ENCODE peak calls at places on chromosomes 13 and 19, in eight cellular contexts. D, T, S, P, N, J, Z and K are unnamed samples.
A peak's percentile ranks its signal among the peaks of the same experiment; 100 is the strongest.

GRCh38 chr19:46859637-46860124 is 1.1 kb upstream of the ARHGAP35 start:
- DNase-seq in S (no peak), J (no peak), P (no peak), T (no peak), D (peak; percentile 77), N (no peak), Z (peak; percentile 70), K (peak; percentile 79)

GRCh38 chr19:16116067-16116466 is 4.4 kb downstream of the RAB8A start:
- DNase-seq in Z (no peak), N (no peak), P (no peak), T (no peak), D (no peak), J (no peak), S (no peak), K (no peak)

GRCh38 chr13:21999666-22000065 is 328.8 kb downstream of the FGF9 start:
- DNase-seq in T (no peak), S (no peak), Z (no peak), N (no peak), D (no peak), P (no peak), J (no peak), K (no peak)

GRCh38 chr19:3506384-3507340 is 551 bp downstream of the FZR1 start:
- DNase-seq in D (peak; percentile 45), J (no peak), Z (peak; percentile 69), N (no peak), P (no peak), S (no peak), T (no peak), K (no peak)

GRCh38 chr13:86563308-86563707 is 764.1 kb upstream of the SLITRK6 start:
- DNase-seq in D (no peak), T (no peak), P (no peak), J (peak; percentile 93), N (no peak), S (no peak), Z (no peak), K (no peak)

GRCh38 chr19:54124393-54124792 is 8.8 kb downstream of the PRPF31 start:
- DNase-seq in Z (no peak), S (no peak), P (no peak), N (no peak), J (no peak), D (no peak), T (no peak), K (no peak)

GRCh38 chr13:36030670-36031331 is 100.4 kb downstream of the DCLK1 start:
- DNase-seq in N (no peak), J (peak; percentile 93), P (no peak), S (no peak), Z (no peak), T (no peak), D (no peak), K (no peak)

GRCh38 chr13:41546372-41547252 is 89.3 kb downstream of the RGCC start:
- DNase-seq in Z (no peak), T (no peak), S (peak; percentile 32), N (no peak), D (peak; percentile 15), J (peak; percentile 94), P (no peak), K (no peak)

GRCh38 chr19:44905437-44906160 is at the start of gene APOE:
- DNase-seq in J (no peak), Z (no peak), T (no peak), S (no peak), P (no peak), N (no peak), D (no peak), K (peak; percentile 90)

GRCh38 chr19:56837492-56837891 is 3.0 kb downstream of the PEG3 start:
- DNase-seq in T (no peak), P (peak; percentile 33), S (no peak), J (no peak), N (peak; percentile 86), D (peak; percentile 27), Z (peak; percentile 71), K (peak; percentile 80)

GRCh38 chr13:42971670-42972355 is 20.2 kb downstream of the EPSTI1 start:
- DNase-seq in Z (no peak), P (no peak), D (no peak), N (no peak), T (no peak), S (no peak), J (peak; percentile 13), K (no peak)

GRCh38 chr19:20287070-20287469 is 120.1 kb downstream of the ZNF486 start:
- DNase-seq in D (no peak), P (no peak), T (no peak), Z (no peak), J (no peak), N (peak; percentile 58), S (no peak), K (no peak)

GRCh38 chr13:109704771-109705628 is 81.4 kb downstream of the IRS2 start:
- DNase-seq in P (peak; percentile 37), D (peak; percentile 55), Z (peak; percentile 85), J (no peak), N (no peak), S (no peak), T (no peak), K (peak; percentile 93)

GRCh38 chr19:30090476-30090875 is 148.4 kb downstream of the URI1 start:
- DNase-seq in P (no peak), N (no peak), S (no peak), J (no peak), D (no peak), Z (no peak), T (no peak), K (no peak)

GRCh38 chr19:55454787-55455243 is 6.6 kb downstream of the ISOC2 start:
- DNase-seq in S (no peak), J (no peak), P (no peak), T (no peak), N (peak; percentile 75), D (no peak), Z (no peak), K (no peak)

GRCh38 chr13:43666403-43666802 is 120.4 kb downstream of the ENOX1 start:
- DNase-seq in N (no peak), J (no peak), S (no peak), T (no peak), P (no peak), D (peak; percentile 42), Z (no peak), K (no peak)

GRCh38 chr13:41561179-41561578 is 103.8 kb downstream of the RGCC start:
- DNase-seq in S (no peak), P (no peak), J (peak; percentile 47), T (no peak), D (no peak), N (no peak), Z (no peak), K (no peak)

GRCh38 chr13:78680611-78681010 is 21.7 kb upstream of the OBI1 start:
- DNase-seq in Z (no peak), D (no peak), P (no peak), T (no peak), J (no peak), S (no peak), N (no peak), K (no peak)

GRCh38 chr13:56735537-56735942 is 405.2 kb upstream of the PRR20A start:
- DNase-seq in N (no peak), S (no peak), Z (no peak), P (no peak), T (no peak), D (no peak), J (no peak), K (no peak)

GRCh38 chr13:37475966-37476365 is 122.6 kb downstream of the POSTN start:
- DNase-seq in J (peak; percentile 76), N (no peak), T (no peak), S (no peak), P (no peak), D (no peak), Z (no peak), K (no peak)

GRCh38 chr19:12745166-12745897 is 6.3 kb upstream of the BEST2 start:
- DNase-seq in S (no peak), T (no peak), Z (no peak), P (no peak), N (no peak), D (no peak), J (peak; percentile 32), K (no peak)

GRCh38 chr19:6832412-6832811 is 55.0 kb upstream of the ADGRE1 start:
- DNase-seq in D (no peak), N (no peak), Z (no peak), T (no peak), P (no peak), S (no peak), J (no peak), K (no peak)

GRCh38 chr19:49347835-49348234 is 12.6 kb downstream of the CD37 start:
- DNase-seq in Z (no peak), N (peak; percentile 37), P (no peak), S (no peak), J (peak; percentile 66), D (no peak), T (no peak), K (no peak)

GRCh38 chr19:5133986-5134595 is 165.2 kb downstream of the KDM4B start:
- DNase-seq in Z (no peak), D (no peak), T (no peak), P (no peak), J (no peak), N (no peak), S (no peak), K (no peak)

GRCh38 chr13:41985788-41986508 is 25.0 kb upstream of the VWA8 start:
- DNase-seq in P (no peak), N (no peak), Z (no peak), S (no peak), T (no peak), D (no peak), J (peak; percentile 36), K (no peak)

GRCh38 chr19:51422053-51422448 is 4.6 kb upstream of the SIGLEC10 start:
- DNase-seq in P (no peak), Z (peak; percentile 91), N (peak; percentile 62), D (peak; percentile 92), S (peak; percentile 18), T (no peak), J (peak; percentile 25), K (peak; percentile 89)

GRCh38 chr19:52621376-52621775 is 16.8 kb downstream of the ZNF83 start:
- DNase-seq in J (no peak), T (no peak), S (no peak), P (no peak), D (no peak), Z (no peak), N (no peak), K (no peak)

GRCh38 chr19:1168562-1168873 is 5.5 kb downstream of the SBNO2 start:
- DNase-seq in T (no peak), S (no peak), P (no peak), N (no peak), D (no peak), Z (no peak), J (no peak), K (no peak)
- H3K4me3 ChIP-seq in T (no peak overlapping the region), S (peak overlapping the region; percentile 52), P (no peak overlapping the region), N (no peak overlapping the region), D (peak overlapping the region; percentile 7), Z (peak overlapping the region; percentile 46), J (peak overlapping the region; percentile 59), K (peak overlapping the region; percentile 41)

GRCh38 chr19:58543826-58544590 is at the start of gene TRIM28:
- DNase-seq in N (peak; percentile 95), P (peak; percentile 95), Z (peak; percentile 98), S (peak; percentile 99), J (peak; percentile 99), T (peak; percentile 96), D (peak; percentile 99), K (peak; percentile 99)
- TF ChIP-seq CTCF in N (no peak), P (no peak), Z (no peak), S (no peak), J (no peak), T (no peak), D (no peak), K (no peak)

GRCh38 chr13:60162096-60162495 is 1.6 kb downstream of the DIAPH3 start:
- DNase-seq in T (no peak), N (no peak), Z (no peak), P (no peak), S (no peak), J (peak; percentile 40), D (no peak), K (no peak)
- H3K4me3 ChIP-seq in T (peak overlapping the region; percentile 80), N (no peak overlapping the region), Z (no peak overlapping the region), P (no peak overlapping the region), S (no peak overlapping the region), J (peak overlapping the region; percentile 28), D (no peak overlapping the region), K (no peak overlapping the region)

GRCh38 chr13:95485045-95485517 is 67.4 kb upstream of the CLDN10 start:
- DNase-seq in Z (no peak), N (no peak), T (no peak), P (no peak), J (peak; percentile 58), S (no peak), D (no peak), K (no peak)
- TF ChIP-seq CTCF in Z (no peak), N (no peak), T (peak; percentile 10), P (no peak), J (no peak), S (no peak), D (no peak), K (no peak)